ENCODE peak calls at places on chromosome 9, in five cellular contexts. One of them, this sample, is unnamed.

GRCh38 chr9:98909935-98910334 is 33.8 kb upstream of the COL15A1 start:
- DNase-seq in stimulated activated CD8-positive, alpha-beta memory T cell treated with anti-CD3 and anti-CD28 coated beads, Interleukin-15, amount 100 ng/mL, for 24 hours: no peak
- DNase-seq in stimulated activated CD4-positive, alpha-beta T cell treated with anti-CD3 and anti-CD28 coated beads, TNF-alpha, amount 100 ng/mL, for 24 hours: no peak
- DNase-seq in activated CD4-positive, alpha-beta T cell treated with anti-CD3 and anti-CD28 coated beads, Interleukin-2, amount 50 U/mL, for 1 hour: no peak
- DNase-seq in neuronal stem cell: no peak
- DNase-seq in this sample: no peak

GRCh38 chr9:6354072-6354686 is 26.0 kb downstream of the TPD52L3 start:
- DNase-seq in stimulated activated CD8-positive, alpha-beta memory T cell treated with anti-CD3 and anti-CD28 coated beads, Interleukin-15, amount 100 ng/mL, for 24 hours: no peak
- DNase-seq in stimulated activated CD4-positive, alpha-beta T cell treated with anti-CD3 and anti-CD28 coated beads, TNF-alpha, amount 100 ng/mL, for 24 hours: no peak
- DNase-seq in activated CD4-positive, alpha-beta T cell treated with anti-CD3 and anti-CD28 coated beads, Interleukin-2, amount 50 U/mL, for 1 hour: no peak
- DNase-seq in neuronal stem cell: peak
- DNase-seq in this sample: peak

GRCh38 chr9:136650648-136651047 is 12.1 kb upstream of the EGFL7 start:
- DNase-seq in stimulated activated CD8-positive, alpha-beta memory T cell treated with anti-CD3 and anti-CD28 coated beads, Interleukin-15, amount 100 ng/mL, for 24 hours: no peak
- DNase-seq in stimulated activated CD4-positive, alpha-beta T cell treated with anti-CD3 and anti-CD28 coated beads, TNF-alpha, amount 100 ng/mL, for 24 hours: no peak
- DNase-seq in activated CD4-positive, alpha-beta T cell treated with anti-CD3 and anti-CD28 coated beads, Interleukin-2, amount 50 U/mL, for 1 hour: no peak
- DNase-seq in neuronal stem cell: no peak
- DNase-seq in this sample: no peak

GRCh38 chr9:137550958-137551655 is 572 bp upstream of the MRPL41 start:
- DNase-seq in stimulated activated CD8-positive, alpha-beta memory T cell treated with anti-CD3 and anti-CD28 coated beads, Interleukin-15, amount 100 ng/mL, for 24 hours: no peak
- DNase-seq in stimulated activated CD4-positive, alpha-beta T cell treated with anti-CD3 and anti-CD28 coated beads, TNF-alpha, amount 100 ng/mL, for 24 hours: no peak
- DNase-seq in activated CD4-positive, alpha-beta T cell treated with anti-CD3 and anti-CD28 coated beads, Interleukin-2, amount 50 U/mL, for 1 hour: no peak
- DNase-seq in neuronal stem cell: peak
- DNase-seq in this sample: peak

GRCh38 chr9:112387115-112387514 is 7.2 kb downstream of the HSDL2 start:
- DNase-seq in stimulated activated CD8-positive, alpha-beta memory T cell treated with anti-CD3 and anti-CD28 coated beads, Interleukin-15, amount 100 ng/mL, for 24 hours: no peak
- DNase-seq in stimulated activated CD4-positive, alpha-beta T cell treated with anti-CD3 and anti-CD28 coated beads, TNF-alpha, amount 100 ng/mL, for 24 hours: no peak
- DNase-seq in activated CD4-positive, alpha-beta T cell treated with anti-CD3 and anti-CD28 coated beads, Interleukin-2, amount 50 U/mL, for 1 hour: no peak
- DNase-seq in neuronal stem cell: no peak
- DNase-seq in this sample: no peak

GRCh38 chr9:18799420-18799819 is 233.6 kb downstream of the SAXO1 start:
- DNase-seq in stimulated activated CD8-positive, alpha-beta memory T cell treated with anti-CD3 and anti-CD28 coated beads, Interleukin-15, amount 100 ng/mL, for 24 hours: no peak
- DNase-seq in stimulated activated CD4-positive, alpha-beta T cell treated with anti-CD3 and anti-CD28 coated beads, TNF-alpha, amount 100 ng/mL, for 24 hours: no peak
- DNase-seq in activated CD4-positive, alpha-beta T cell treated with anti-CD3 and anti-CD28 coated beads, Interleukin-2, amount 50 U/mL, for 1 hour: no peak
- DNase-seq in neuronal stem cell: no peak
- DNase-seq in this sample: no peak

GRCh38 chr9:112015149-112015548 is 118.5 kb downstream of the UGCG start:
- DNase-seq in stimulated activated CD8-positive, alpha-beta memory T cell treated with anti-CD3 and anti-CD28 coated beads, Interleukin-15, amount 100 ng/mL, for 24 hours: no peak
- DNase-seq in stimulated activated CD4-positive, alpha-beta T cell treated with anti-CD3 and anti-CD28 coated beads, TNF-alpha, amount 100 ng/mL, for 24 hours: no peak
- DNase-seq in activated CD4-positive, alpha-beta T cell treated with anti-CD3 and anti-CD28 coated beads, Interleukin-2, amount 50 U/mL, for 1 hour: no peak
- DNase-seq in neuronal stem cell: no peak
- DNase-seq in this sample: no peak

GRCh38 chr9:129078691-129079503 is 2.0 kb upstream of the DOLPP1 start:
- DNase-seq in stimulated activated CD8-positive, alpha-beta memory T cell treated with anti-CD3 and anti-CD28 coated beads, Interleukin-15, amount 100 ng/mL, for 24 hours: no peak
- DNase-seq in stimulated activated CD4-positive, alpha-beta T cell treated with anti-CD3 and anti-CD28 coated beads, TNF-alpha, amount 100 ng/mL, for 24 hours: no peak
- DNase-seq in activated CD4-positive, alpha-beta T cell treated with anti-CD3 and anti-CD28 coated beads, Interleukin-2, amount 50 U/mL, for 1 hour: no peak
- DNase-seq in neuronal stem cell: no peak
- DNase-seq in this sample: no peak

GRCh38 chr9:4862506-4863250 is 69.9 kb downstream of the RCL1 start:
- DNase-seq in stimulated activated CD8-positive, alpha-beta memory T cell treated with anti-CD3 and anti-CD28 coated beads, Interleukin-15, amount 100 ng/mL, for 24 hours: no peak
- DNase-seq in stimulated activated CD4-positive, alpha-beta T cell treated with anti-CD3 and anti-CD28 coated beads, TNF-alpha, amount 100 ng/mL, for 24 hours: no peak
- DNase-seq in activated CD4-positive, alpha-beta T cell treated with anti-CD3 and anti-CD28 coated beads, Interleukin-2, amount 50 U/mL, for 1 hour: no peak
- DNase-seq in neuronal stem cell: no peak
- DNase-seq in this sample: no peak

GRCh38 chr9:136765041-136765440 is 723 bp upstream of the LCN15 start:
- DNase-seq in stimulated activated CD8-positive, alpha-beta memory T cell treated with anti-CD3 and anti-CD28 coated beads, Interleukin-15, amount 100 ng/mL, for 24 hours: no peak
- DNase-seq in stimulated activated CD4-positive, alpha-beta T cell treated with anti-CD3 and anti-CD28 coated beads, TNF-alpha, amount 100 ng/mL, for 24 hours: no peak
- DNase-seq in activated CD4-positive, alpha-beta T cell treated with anti-CD3 and anti-CD28 coated beads, Interleukin-2, amount 50 U/mL, for 1 hour: no peak
- DNase-seq in neuronal stem cell: no peak
- DNase-seq in this sample: no peak

GRCh38 chr9:81476808-81477207 is 212.5 kb downstream of the TLE1 start:
- DNase-seq in stimulated activated CD8-positive, alpha-beta memory T cell treated with anti-CD3 and anti-CD28 coated beads, Interleukin-15, amount 100 ng/mL, for 24 hours: no peak
- DNase-seq in stimulated activated CD4-positive, alpha-beta T cell treated with anti-CD3 and anti-CD28 coated beads, TNF-alpha, amount 100 ng/mL, for 24 hours: no peak
- DNase-seq in activated CD4-positive, alpha-beta T cell treated with anti-CD3 and anti-CD28 coated beads, Interleukin-2, amount 50 U/mL, for 1 hour: no peak
- DNase-seq in neuronal stem cell: no peak
- DNase-seq in this sample: no peak

GRCh38 chr9:87497080-87497603 is 525 bp upstream of the DAPK1 start:
- DNase-seq in stimulated activated CD8-positive, alpha-beta memory T cell treated with anti-CD3 and anti-CD28 coated beads, Interleukin-15, amount 100 ng/mL, for 24 hours: no peak
- DNase-seq in stimulated activated CD4-positive, alpha-beta T cell treated with anti-CD3 and anti-CD28 coated beads, TNF-alpha, amount 100 ng/mL, for 24 hours: no peak
- DNase-seq in activated CD4-positive, alpha-beta T cell treated with anti-CD3 and anti-CD28 coated beads, Interleukin-2, amount 50 U/mL, for 1 hour: no peak
- DNase-seq in neuronal stem cell: no peak
- DNase-seq in this sample: no peak

GRCh38 chr9:76213751-76214150 is 180.5 kb downstream of the RFK start:
- DNase-seq in stimulated activated CD8-positive, alpha-beta memory T cell treated with anti-CD3 and anti-CD28 coated beads, Interleukin-15, amount 100 ng/mL, for 24 hours: no peak
- DNase-seq in stimulated activated CD4-positive, alpha-beta T cell treated with anti-CD3 and anti-CD28 coated beads, TNF-alpha, amount 100 ng/mL, for 24 hours: no peak
- DNase-seq in activated CD4-positive, alpha-beta T cell treated with anti-CD3 and anti-CD28 coated beads, Interleukin-2, amount 50 U/mL, for 1 hour: no peak
- DNase-seq in neuronal stem cell: no peak
- DNase-seq in this sample: no peak

GRCh38 chr9:96655198-96655851 is at the start of gene PRXL2C:
- DNase-seq in stimulated activated CD8-positive, alpha-beta memory T cell treated with anti-CD3 and anti-CD28 coated beads, Interleukin-15, amount 100 ng/mL, for 24 hours: peak
- DNase-seq in stimulated activated CD4-positive, alpha-beta T cell treated with anti-CD3 and anti-CD28 coated beads, TNF-alpha, amount 100 ng/mL, for 24 hours: peak
- DNase-seq in activated CD4-positive, alpha-beta T cell treated with anti-CD3 and anti-CD28 coated beads, Interleukin-2, amount 50 U/mL, for 1 hour: peak
- DNase-seq in neuronal stem cell: no peak
- DNase-seq in this sample: peak

GRCh38 chr9:127667127-127667844 is 39.5 kb upstream of the CFAP157 start:
- DNase-seq in stimulated activated CD8-positive, alpha-beta memory T cell treated with anti-CD3 and anti-CD28 coated beads, Interleukin-15, amount 100 ng/mL, for 24 hours: no peak
- DNase-seq in stimulated activated CD4-positive, alpha-beta T cell treated with anti-CD3 and anti-CD28 coated beads, TNF-alpha, amount 100 ng/mL, for 24 hours: no peak
- DNase-seq in activated CD4-positive, alpha-beta T cell treated with anti-CD3 and anti-CD28 coated beads, Interleukin-2, amount 50 U/mL, for 1 hour: no peak
- DNase-seq in neuronal stem cell: no peak
- DNase-seq in this sample: no peak

GRCh38 chr9:108478871-108479332 is 376.9 kb downstream of the ACTL7B start:
- DNase-seq in stimulated activated CD8-positive, alpha-beta memory T cell treated with anti-CD3 and anti-CD28 coated beads, Interleukin-15, amount 100 ng/mL, for 24 hours: no peak
- DNase-seq in stimulated activated CD4-positive, alpha-beta T cell treated with anti-CD3 and anti-CD28 coated beads, TNF-alpha, amount 100 ng/mL, for 24 hours: no peak
- DNase-seq in activated CD4-positive, alpha-beta T cell treated with anti-CD3 and anti-CD28 coated beads, Interleukin-2, amount 50 U/mL, for 1 hour: no peak
- DNase-seq in neuronal stem cell: no peak
- DNase-seq in this sample: no peak

GRCh38 chr9:91312717-91313325 is 48.9 kb downstream of the AUH start:
- DNase-seq in stimulated activated CD8-positive, alpha-beta memory T cell treated with anti-CD3 and anti-CD28 coated beads, Interleukin-15, amount 100 ng/mL, for 24 hours: no peak
- DNase-seq in stimulated activated CD4-positive, alpha-beta T cell treated with anti-CD3 and anti-CD28 coated beads, TNF-alpha, amount 100 ng/mL, for 24 hours: no peak
- DNase-seq in activated CD4-positive, alpha-beta T cell treated with anti-CD3 and anti-CD28 coated beads, Interleukin-2, amount 50 U/mL, for 1 hour: no peak
- DNase-seq in neuronal stem cell: no peak
- DNase-seq in this sample: no peak

GRCh38 chr9:114372971-114373591 is 14.7 kb downstream of the AKNA start:
- DNase-seq in stimulated activated CD8-positive, alpha-beta memory T cell treated with anti-CD3 and anti-CD28 coated beads, Interleukin-15, amount 100 ng/mL, for 24 hours: peak
- DNase-seq in stimulated activated CD4-positive, alpha-beta T cell treated with anti-CD3 and anti-CD28 coated beads, TNF-alpha, amount 100 ng/mL, for 24 hours: peak
- DNase-seq in activated CD4-positive, alpha-beta T cell treated with anti-CD3 and anti-CD28 coated beads, Interleukin-2, amount 50 U/mL, for 1 hour: peak
- DNase-seq in neuronal stem cell: no peak
- DNase-seq in this sample: peak

GRCh38 chr9:129553277-129553676 is 67.6 kb downstream of the C9orf50 start:
- DNase-seq in stimulated activated CD8-positive, alpha-beta memory T cell treated with anti-CD3 and anti-CD28 coated beads, Interleukin-15, amount 100 ng/mL, for 24 hours: no peak
- DNase-seq in stimulated activated CD4-positive, alpha-beta T cell treated with anti-CD3 and anti-CD28 coated beads, TNF-alpha, amount 100 ng/mL, for 24 hours: no peak
- DNase-seq in activated CD4-positive, alpha-beta T cell treated with anti-CD3 and anti-CD28 coated beads, Interleukin-2, amount 50 U/mL, for 1 hour: no peak
- DNase-seq in neuronal stem cell: no peak
- DNase-seq in this sample: no peak

GRCh38 chr9:109074236-109074889 is 45.4 kb downstream of the TMEM245 start:
- DNase-seq in stimulated activated CD8-positive, alpha-beta memory T cell treated with anti-CD3 and anti-CD28 coated beads, Interleukin-15, amount 100 ng/mL, for 24 hours: no peak
- DNase-seq in stimulated activated CD4-positive, alpha-beta T cell treated with anti-CD3 and anti-CD28 coated beads, TNF-alpha, amount 100 ng/mL, for 24 hours: no peak
- DNase-seq in activated CD4-positive, alpha-beta T cell treated with anti-CD3 and anti-CD28 coated beads, Interleukin-2, amount 50 U/mL, for 1 hour: no peak
- DNase-seq in neuronal stem cell: no peak
- DNase-seq in this sample: no peak

GRCh38 chr9:92138157-92138959 is 23.1 kb upstream of the SPTLC1 start:
- DNase-seq in stimulated activated CD8-positive, alpha-beta memory T cell treated with anti-CD3 and anti-CD28 coated beads, Interleukin-15, amount 100 ng/mL, for 24 hours: peak
- DNase-seq in stimulated activated CD4-positive, alpha-beta T cell treated with anti-CD3 and anti-CD28 coated beads, TNF-alpha, amount 100 ng/mL, for 24 hours: peak
- DNase-seq in activated CD4-positive, alpha-beta T cell treated with anti-CD3 and anti-CD28 coated beads, Interleukin-2, amount 50 U/mL, for 1 hour: peak
- DNase-seq in neuronal stem cell: peak
- DNase-seq in this sample: peak

GRCh38 chr9:111719541-111719940 is 58.1 kb downstream of the GNG10 start:
- DNase-seq in stimulated activated CD8-positive, alpha-beta memory T cell treated with anti-CD3 and anti-CD28 coated beads, Interleukin-15, amount 100 ng/mL, for 24 hours: no peak
- DNase-seq in stimulated activated CD4-positive, alpha-beta T cell treated with anti-CD3 and anti-CD28 coated beads, TNF-alpha, amount 100 ng/mL, for 24 hours: no peak
- DNase-seq in activated CD4-positive, alpha-beta T cell treated with anti-CD3 and anti-CD28 coated beads, Interleukin-2, amount 50 U/mL, for 1 hour: no peak
- DNase-seq in neuronal stem cell: no peak
- DNase-seq in this sample: no peak

GRCh38 chr9:101173907-101174306 is 145.4 kb downstream of the PLPPR1 start:
- DNase-seq in stimulated activated CD8-positive, alpha-beta memory T cell treated with anti-CD3 and anti-CD28 coated beads, Interleukin-15, amount 100 ng/mL, for 24 hours: no peak
- DNase-seq in stimulated activated CD4-positive, alpha-beta T cell treated with anti-CD3 and anti-CD28 coated beads, TNF-alpha, amount 100 ng/mL, for 24 hours: no peak
- DNase-seq in activated CD4-positive, alpha-beta T cell treated with anti-CD3 and anti-CD28 coated beads, Interleukin-2, amount 50 U/mL, for 1 hour: no peak
- DNase-seq in neuronal stem cell: no peak
- DNase-seq in this sample: no peak

GRCh38 chr9:2018764-2019548 is 3.8 kb downstream of the SMARCA2 start:
- DNase-seq in stimulated activated CD8-positive, alpha-beta memory T cell treated with anti-CD3 and anti-CD28 coated beads, Interleukin-15, amount 100 ng/mL, for 24 hours: no peak
- DNase-seq in stimulated activated CD4-positive, alpha-beta T cell treated with anti-CD3 and anti-CD28 coated beads, TNF-alpha, amount 100 ng/mL, for 24 hours: no peak
- DNase-seq in activated CD4-positive, alpha-beta T cell treated with anti-CD3 and anti-CD28 coated beads, Interleukin-2, amount 50 U/mL, for 1 hour: no peak
- DNase-seq in neuronal stem cell: peak
- DNase-seq in this sample: peak

GRCh38 chr9:114894801-114895433 is 35.5 kb downstream of the TNFSF8 start:
- DNase-seq in stimulated activated CD8-positive, alpha-beta memory T cell treated with anti-CD3 and anti-CD28 coated beads, Interleukin-15, amount 100 ng/mL, for 24 hours: no peak
- DNase-seq in stimulated activated CD4-positive, alpha-beta T cell treated with anti-CD3 and anti-CD28 coated beads, TNF-alpha, amount 100 ng/mL, for 24 hours: peak
- DNase-seq in activated CD4-positive, alpha-beta T cell treated with anti-CD3 and anti-CD28 coated beads, Interleukin-2, amount 50 U/mL, for 1 hour: no peak
- DNase-seq in neuronal stem cell: no peak
- DNase-seq in this sample: no peak

GRCh38 chr9:71675857-71676165 is 92.5 kb downstream of the CEMIP2 start:
- DNase-seq in stimulated activated CD8-positive, alpha-beta memory T cell treated with anti-CD3 and anti-CD28 coated beads, Interleukin-15, amount 100 ng/mL, for 24 hours: no peak
- DNase-seq in stimulated activated CD4-positive, alpha-beta T cell treated with anti-CD3 and anti-CD28 coated beads, TNF-alpha, amount 100 ng/mL, for 24 hours: no peak
- DNase-seq in activated CD4-positive, alpha-beta T cell treated with anti-CD3 and anti-CD28 coated beads, Interleukin-2, amount 50 U/mL, for 1 hour: no peak
- DNase-seq in neuronal stem cell: no peak
- DNase-seq in this sample: no peak

GRCh38 chr9:135907006-135907434 is 326 bp downstream of the CAMSAP1 start:
- DNase-seq in stimulated activated CD8-positive, alpha-beta memory T cell treated with anti-CD3 and anti-CD28 coated beads, Interleukin-15, amount 100 ng/mL, for 24 hours: no peak
- DNase-seq in stimulated activated CD4-positive, alpha-beta T cell treated with anti-CD3 and anti-CD28 coated beads, TNF-alpha, amount 100 ng/mL, for 24 hours: no peak
- DNase-seq in activated CD4-positive, alpha-beta T cell treated with anti-CD3 and anti-CD28 coated beads, Interleukin-2, amount 50 U/mL, for 1 hour: no peak
- DNase-seq in neuronal stem cell: peak
- DNase-seq in this sample: no peak

GRCh38 chr9:79264511-79265448 is 307.0 kb upstream of the TLE4 start:
- DNase-seq in stimulated activated CD8-positive, alpha-beta memory T cell treated with anti-CD3 and anti-CD28 coated beads, Interleukin-15, amount 100 ng/mL, for 24 hours: no peak
- DNase-seq in stimulated activated CD4-positive, alpha-beta T cell treated with anti-CD3 and anti-CD28 coated beads, TNF-alpha, amount 100 ng/mL, for 24 hours: no peak
- DNase-seq in activated CD4-positive, alpha-beta T cell treated with anti-CD3 and anti-CD28 coated beads, Interleukin-2, amount 50 U/mL, for 1 hour: no peak
- DNase-seq in neuronal stem cell: no peak
- DNase-seq in this sample: no peak

GRCh38 chr9:114930063-114930812 is at the start of gene TNFSF8:
- DNase-seq in stimulated activated CD8-positive, alpha-beta memory T cell treated with anti-CD3 and anti-CD28 coated beads, Interleukin-15, amount 100 ng/mL, for 24 hours: no peak
- DNase-seq in stimulated activated CD4-positive, alpha-beta T cell treated with anti-CD3 and anti-CD28 coated beads, TNF-alpha, amount 100 ng/mL, for 24 hours: peak
- DNase-seq in activated CD4-positive, alpha-beta T cell treated with anti-CD3 and anti-CD28 coated beads, Interleukin-2, amount 50 U/mL, for 1 hour: peak
- DNase-seq in neuronal stem cell: no peak
- DNase-seq in this sample: peak

GRCh38 chr9:69658987-69659677 is 13.0 kb downstream of the APBA1 start:
- DNase-seq in stimulated activated CD8-positive, alpha-beta memory T cell treated with anti-CD3 and anti-CD28 coated beads, Interleukin-15, amount 100 ng/mL, for 24 hours: no peak
- DNase-seq in stimulated activated CD4-positive, alpha-beta T cell treated with anti-CD3 and anti-CD28 coated beads, TNF-alpha, amount 100 ng/mL, for 24 hours: no peak
- DNase-seq in activated CD4-positive, alpha-beta T cell treated with anti-CD3 and anti-CD28 coated beads, Interleukin-2, amount 50 U/mL, for 1 hour: no peak
- DNase-seq in neuronal stem cell: no peak
- DNase-seq in this sample: no peak

GRCh38 chr9:125674981-125675973 is 31.7 kb downstream of the MAPKAP1 start:
- DNase-seq in stimulated activated CD8-positive, alpha-beta memory T cell treated with anti-CD3 and anti-CD28 coated beads, Interleukin-15, amount 100 ng/mL, for 24 hours: no peak
- DNase-seq in stimulated activated CD4-positive, alpha-beta T cell treated with anti-CD3 and anti-CD28 coated beads, TNF-alpha, amount 100 ng/mL, for 24 hours: no peak
- DNase-seq in activated CD4-positive, alpha-beta T cell treated with anti-CD3 and anti-CD28 coated beads, Interleukin-2, amount 50 U/mL, for 1 hour: no peak
- DNase-seq in neuronal stem cell: no peak
- DNase-seq in this sample: no peak

GRCh38 chr9:113152699-113153098 is 1.9 kb downstream of the SLC31A2 start:
- DNase-seq in stimulated activated CD8-positive, alpha-beta memory T cell treated with anti-CD3 and anti-CD28 coated beads, Interleukin-15, amount 100 ng/mL, for 24 hours: no peak
- DNase-seq in stimulated activated CD4-positive, alpha-beta T cell treated with anti-CD3 and anti-CD28 coated beads, TNF-alpha, amount 100 ng/mL, for 24 hours: no peak
- DNase-seq in activated CD4-positive, alpha-beta T cell treated with anti-CD3 and anti-CD28 coated beads, Interleukin-2, amount 50 U/mL, for 1 hour: no peak
- DNase-seq in neuronal stem cell: no peak
- DNase-seq in this sample: no peak

GRCh38 chr9:98913044-98913443 is 30.7 kb upstream of the COL15A1 start:
- DNase-seq in stimulated activated CD8-positive, alpha-beta memory T cell treated with anti-CD3 and anti-CD28 coated beads, Interleukin-15, amount 100 ng/mL, for 24 hours: no peak
- DNase-seq in stimulated activated CD4-positive, alpha-beta T cell treated with anti-CD3 and anti-CD28 coated beads, TNF-alpha, amount 100 ng/mL, for 24 hours: no peak
- DNase-seq in activated CD4-positive, alpha-beta T cell treated with anti-CD3 and anti-CD28 coated beads, Interleukin-2, amount 50 U/mL, for 1 hour: no peak
- DNase-seq in neuronal stem cell: no peak
- DNase-seq in this sample: no peak

This sample was measured in CD4-positive, alpha-beta memory T cell.